ENCODE peak calls at places on chromosome 16, in six cellular contexts. S is fibroblast of lung, J is pancreas, M is thoracic aorta, A is adrenal gland, Z is psoas muscle. V is an unnamed sample. For H3K4me1 and H3K27me3, the result is how much of the 10 kb centered on the place peaks cover.

GRCh38 chr16:22070361-22071351 is 21.7 kb upstream of the VWA3A start:
- DNase-seq in S (peak), J (no peak), M (no peak), A (peak), Z (no peak), V (no peak)

GRCh38 chr16:54265558-54266213 is 20.9 kb downstream of the IRX3 start:
- DNase-seq in S (peak), J (no peak), M (no peak), A (no peak), Z (no peak), V (peak)

GRCh38 chr16:85027968-85028637 is 508 bp downstream of the KIAA0513 start:
- DNase-seq in S (no peak), J (no peak), M (no peak), A (no peak), Z (no peak), V (no peak)

GRCh38 chr16:51922476-51922875 is 624.5 kb downstream of the TOX3 start:
- DNase-seq in S (no peak), J (no peak), M (no peak), A (no peak), Z (no peak), V (no peak)

GRCh38 chr16:81733295-81733694 is 45.8 kb upstream of the PLCG2 start:
- DNase-seq in S (no peak), J (no peak), M (no peak), A (no peak), Z (no peak), V (no peak)

GRCh38 chr16:73886378-73886777 is 410.2 kb upstream of the PSMD7 start:
- DNase-seq in S (no peak), J (no peak), M (no peak), A (no peak), Z (no peak), V (no peak)

GRCh38 chr16:14309906-14310305 is 238.8 kb downstream of the MRTFB start:
- DNase-seq in S (peak), J (peak), M (no peak), A (peak), Z (peak), V (no peak)

GRCh38 chr16:55543470-55543869 is 23.0 kb upstream of the CAPNS2 start:
- DNase-seq in S (no peak), J (no peak), M (no peak), A (no peak), Z (no peak), V (no peak)

GRCh38 chr16:477287-477686 is 50.2 kb upstream of the CAPN15 start:
- DNase-seq in S (no peak), J (no peak), M (no peak), A (peak), Z (no peak), V (no peak)

GRCh38 chr16:20675488-20676267 is 21.8 kb downstream of the ACSM1 start:
- DNase-seq in S (no peak), J (peak), M (no peak), A (peak), Z (no peak), V (peak)

GRCh38 chr16:20673882-20674683 is 23.4 kb downstream of the ACSM1 start:
- DNase-seq in S (no peak), J (no peak), M (no peak), A (peak), Z (no peak), V (no peak)

GRCh38 chr16:20676867-20677266 is 20.6 kb downstream of the ACSM1 start:
- DNase-seq in S (no peak), J (no peak), M (no peak), A (no peak), Z (no peak), V (no peak)

GRCh38 chr16:20676268-20676828 is 21.1 kb downstream of the ACSM1 start:
- DNase-seq in S (no peak), J (peak), M (no peak), A (peak), Z (no peak), V (no peak)

DNA sequence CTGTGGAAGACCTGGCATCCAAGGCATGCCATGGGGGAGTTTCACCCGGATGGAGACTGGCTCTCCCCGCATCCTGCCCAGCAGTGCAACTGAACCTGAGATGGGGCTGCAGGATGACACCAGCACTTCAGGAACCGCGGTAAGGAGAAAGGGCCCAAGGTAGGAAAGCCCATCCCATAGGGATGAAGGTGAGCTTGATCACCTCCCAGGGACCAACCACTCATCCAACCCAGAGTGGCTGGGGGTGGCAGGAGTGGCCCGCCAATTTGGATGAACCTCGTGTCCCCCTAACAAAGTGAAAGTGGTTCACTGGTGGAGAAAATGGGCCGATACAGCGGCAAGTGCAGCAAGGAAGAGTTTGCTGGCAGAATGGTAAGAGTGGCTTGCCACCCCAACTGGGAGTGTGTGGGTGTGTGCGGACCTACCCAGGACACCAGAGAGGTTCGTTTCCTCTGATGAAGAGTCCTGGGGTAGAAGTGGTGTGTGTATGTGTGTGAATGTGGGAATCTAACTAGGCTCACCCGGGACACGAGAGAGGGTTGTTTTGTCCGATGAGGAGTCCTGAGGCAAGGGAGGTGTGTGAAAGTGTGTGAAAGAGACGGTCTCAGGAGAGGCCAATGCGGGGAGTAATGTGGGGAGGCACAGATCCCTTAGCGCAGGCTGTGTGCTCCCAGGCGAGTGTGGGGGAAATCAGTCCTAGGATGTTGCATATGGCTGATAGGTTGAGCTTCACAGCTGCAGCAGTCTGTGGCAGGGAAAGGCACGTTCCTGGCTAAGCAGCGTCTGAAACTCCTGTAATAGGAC is 22.6 kb downstream of the ACSM1 start:
- DNase-seq in S (no peak), J (peak), M (no peak), A (no peak), Z (no peak), V (no peak)
- H3K4me3 ChIP-seq in S (no peak), J (peak), M (peak), A (peak), Z (peak), V (peak)

DNA sequence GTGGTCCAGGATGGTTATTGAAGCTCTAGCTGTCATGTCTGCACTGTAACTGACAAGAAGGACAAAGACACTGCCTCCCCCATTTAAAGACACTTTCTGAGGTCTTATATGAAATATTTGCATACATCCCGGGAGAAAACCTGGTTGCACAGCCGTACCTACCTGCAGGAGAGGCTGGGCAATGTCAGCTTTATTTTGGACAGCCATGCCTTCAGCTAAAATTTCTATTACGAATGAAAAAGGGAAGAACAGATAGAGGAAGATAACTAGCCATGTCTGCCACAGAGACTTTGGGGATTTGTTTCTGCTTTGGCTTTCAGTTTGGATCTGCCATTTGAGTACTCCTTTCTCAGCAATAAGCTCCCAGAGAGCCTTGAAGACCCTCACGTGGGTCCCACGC is 19.0 kb downstream of the SLC7A6 start:
- DNase-seq in S (no peak), J (no peak), M (no peak), A (no peak), Z (no peak), V (no peak)
- H3K4me1 ChIP-seq in S (under half), J (under half), M (under half), A (under half), Z (half or more), V (half or more)

DNA sequence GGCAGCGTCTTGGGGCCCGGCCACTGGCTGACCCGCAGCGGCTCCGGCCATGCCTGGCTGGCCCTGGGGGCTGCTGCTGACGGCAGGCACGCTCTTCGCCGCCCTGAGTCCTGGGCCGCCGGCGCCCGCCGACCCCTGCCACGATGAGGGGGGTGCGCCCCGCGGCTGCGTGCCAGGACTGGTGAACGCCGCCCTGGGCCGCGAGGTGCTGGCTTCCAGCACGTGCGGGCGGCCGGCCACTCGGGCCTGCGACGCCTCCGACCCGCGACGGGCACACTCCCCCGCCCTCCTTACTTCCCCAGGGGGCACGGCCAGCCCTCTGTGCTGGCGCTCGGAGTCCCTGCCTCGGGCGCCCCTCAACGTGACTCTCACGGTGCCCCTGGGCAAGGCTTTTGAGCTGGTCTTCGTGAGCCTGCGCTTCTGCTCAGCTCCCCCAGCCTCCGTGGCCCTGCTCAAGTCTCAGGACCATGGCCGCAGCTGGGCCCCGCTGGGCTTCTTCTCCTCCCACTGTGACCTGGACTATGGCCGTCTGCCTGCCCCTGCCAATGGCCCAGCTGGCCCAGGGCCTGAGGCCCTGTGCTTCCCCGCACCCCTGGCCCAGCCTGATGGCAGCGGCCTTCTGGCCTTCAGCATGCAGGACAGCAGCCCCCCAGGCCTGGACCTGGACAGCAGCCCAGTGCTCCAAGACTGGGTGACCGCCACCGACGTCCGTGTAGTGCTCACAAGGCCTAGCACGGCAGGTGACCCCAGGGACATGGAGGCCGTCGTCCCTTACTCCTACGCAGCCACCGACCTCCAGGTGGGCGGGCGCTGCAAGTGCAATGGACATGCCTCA is 773 bp downstream of the NTN3 start:
- DNase-seq in S (no peak), J (no peak), M (no peak), A (no peak), Z (no peak), V (no peak)
- H3K27me3 ChIP-seq in S (under half), J (under half), M (under half), A (under half), Z (under half), V (under half)

DNA sequence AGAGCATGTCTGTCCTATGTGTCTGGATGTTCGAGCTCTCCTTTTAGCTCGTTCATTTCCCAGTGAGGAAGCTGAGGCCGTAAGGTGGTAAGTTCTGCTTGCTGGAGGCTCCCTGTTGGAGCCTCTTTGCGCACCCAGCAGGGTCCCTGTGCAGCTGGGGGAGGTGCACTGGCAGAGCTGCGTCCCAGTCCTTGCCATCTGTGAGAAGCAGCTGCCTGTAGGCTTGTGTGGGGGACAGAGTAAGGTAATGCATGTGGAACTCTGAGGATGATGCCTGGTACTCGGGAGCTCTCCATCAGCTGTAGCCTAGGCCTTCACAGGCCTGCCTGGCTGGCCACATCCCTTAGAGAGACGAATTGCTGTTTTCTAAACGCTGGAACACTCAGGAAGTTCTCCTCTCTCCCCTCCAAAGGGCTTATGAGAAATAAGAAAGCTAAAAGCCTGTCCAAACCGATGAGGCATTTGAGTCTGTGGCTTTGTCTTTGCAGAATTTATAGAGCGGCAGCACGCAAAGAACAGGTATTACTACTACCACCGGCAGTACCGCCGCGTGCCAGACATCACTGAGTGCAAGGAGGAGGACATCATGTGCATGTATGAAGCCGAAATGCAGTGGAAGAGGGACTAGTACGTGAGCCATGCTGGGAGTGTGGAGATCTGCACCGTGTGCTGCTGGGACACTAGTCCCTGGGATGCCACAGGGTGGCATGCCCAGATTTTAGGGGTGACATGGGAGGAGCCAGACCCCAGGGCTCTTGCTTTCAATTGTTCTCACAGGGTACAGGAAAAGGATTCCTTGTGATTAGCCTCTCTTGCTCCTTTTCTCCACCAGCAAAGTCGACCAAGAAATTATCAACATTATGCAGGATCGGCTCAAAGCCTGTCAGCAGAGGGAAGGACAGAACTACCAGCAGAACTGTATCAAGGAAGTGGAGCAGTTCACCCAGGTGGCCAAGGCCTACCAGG is 1.6 kb downstream of the NDUFB10 start:
- DNase-seq in S (peak), J (no peak), M (no peak), A (no peak), Z (no peak), V (no peak)
- H3K4me3 ChIP-seq in S (peak), J (peak), M (peak), A (peak), Z (peak), V (peak)

GRCh38 chr16:4324871-4325740 is 9.2 kb downstream of the GLIS2 start:
- DNase-seq in S (no peak), J (no peak), M (no peak), A (no peak), Z (peak), V (no peak)

GRCh38 chr16:4329354-4329775 is 13.5 kb downstream of the GLIS2 start:
- DNase-seq in S (no peak), J (no peak), M (no peak), A (no peak), Z (no peak), V (no peak)

GRCh38 chr16:4327782-4328579 is 12.1 kb downstream of the GLIS2 start:
- DNase-seq in S (peak), J (peak), M (no peak), A (peak), Z (peak), V (peak)

GRCh38 chr16:4328580-4329353 is 12.9 kb downstream of the GLIS2 start:
- DNase-seq in S (no peak), J (no peak), M (no peak), A (peak), Z (no peak), V (peak)

DNA sequence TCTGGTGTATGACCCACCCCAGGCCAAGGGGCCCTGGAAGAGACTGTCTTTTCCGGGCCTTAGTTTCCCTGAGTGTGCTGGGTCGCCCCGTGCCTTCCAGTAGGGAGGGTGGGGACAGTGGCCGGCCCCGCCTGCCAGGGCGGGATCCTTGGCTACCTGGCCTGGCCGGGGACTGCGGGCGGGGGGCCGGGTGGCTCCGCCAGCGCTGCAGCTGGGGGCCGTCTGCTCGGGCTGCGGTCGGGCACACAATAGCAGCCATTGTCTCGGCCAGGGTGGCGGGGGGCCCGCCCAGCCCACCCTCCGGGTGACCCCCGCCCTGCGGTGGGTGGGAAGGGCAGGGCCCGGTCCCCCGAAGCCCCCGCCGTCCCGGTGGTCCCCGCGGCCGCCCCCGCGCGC is 11.5 kb downstream of the GLIS2 start:
- DNase-seq in S (no peak), J (no peak), M (no peak), A (no peak), Z (no peak), V (no peak)
- H3K4me1 ChIP-seq in S (under half), J (under half), M (half or more), A (half or more), Z (under half), V (half or more)

DNA sequence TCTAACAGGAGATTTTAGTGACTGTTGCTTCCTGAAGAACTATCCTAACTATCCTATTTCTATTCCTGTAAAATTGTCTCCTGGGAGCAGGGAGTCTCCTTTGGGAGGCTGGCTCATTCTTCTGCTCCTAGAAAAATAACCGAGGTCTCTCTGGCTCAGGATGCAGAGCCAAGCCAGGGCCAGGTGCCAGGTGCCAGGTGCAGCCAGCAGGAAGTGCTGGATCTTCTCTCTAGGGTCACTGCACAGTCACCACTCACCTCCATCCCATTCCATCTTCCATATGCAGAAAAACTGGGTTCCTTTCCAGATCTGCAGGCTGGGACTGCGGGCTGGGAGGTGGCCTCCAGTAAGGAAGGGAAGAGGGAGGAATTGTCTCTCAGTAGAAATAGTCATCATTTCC is 3.8 kb upstream of the TMC7 start:
- DNase-seq in S (no peak), J (peak), M (no peak), A (no peak), Z (no peak), V (no peak)
- H3K27me3 ChIP-seq in S (under half), J (under half), M (under half), A (under half), Z (under half), V (under half)

GRCh38 chr16:29290631-29291247 is 115.8 kb downstream of the NPIPB11 start:
- DNase-seq in S (peak), J (peak), M (peak), A (peak), Z (peak), V (peak)
- H3K4me3 ChIP-seq in S (no peak), J (no peak), M (peak), A (peak), Z (peak), V (peak)

GRCh38 chr16:11796227-11797165 is 562 bp downstream of the ZC3H7A start:
- DNase-seq in S (peak), J (peak), M (no peak), A (peak), Z (peak), V (peak)
- H3K4me1 ChIP-seq in S (under half), J (under half), M (half or more), A (half or more), Z (half or more), V (half or more)